ENCODE peak calls at places on chromosomes 11 and 22, in eight cellular contexts. F, W, H, J, L, M, N and V are unnamed samples.

GRCh38 chr11:17460406-17460805 is 16.2 kb downstream of the ABCC8 start:
- DNase-seq in F (no peak), W (no peak), H (no peak), J (no peak), L (no peak), M (no peak), N (no peak), V (no peak)

GRCh38 chr22:42565956-42566355 is 12.2 kb downstream of the SERHL2 start:
- DNase-seq in F (no peak), W (no peak), H (no peak), J (no peak), L (no peak), M (no peak), N (no peak), V (no peak)

GRCh38 chr11:126842038-126842437 is 158.5 kb downstream of the KIRREL3 start:
- DNase-seq in F (no peak), W (no peak), H (no peak), J (no peak), L (no peak), M (no peak), N (no peak), V (no peak)

GRCh38 chr11:106594751-106595351 is 423.4 kb downstream of the GUCY1A2 start:
- DNase-seq in F (no peak), W (no peak), H (no peak), J (peak), L (no peak), M (no peak), N (no peak), V (peak)

GRCh38 chr22:46079861-46080821 is 70.2 kb upstream of the PPARA start:
- DNase-seq in F (no peak), W (no peak), H (peak), J (peak), L (peak), M (no peak), N (peak), V (peak)

GRCh38 chr11:114111369-114112042 is 52.0 kb downstream of the ZBTB16 start:
- DNase-seq in F (no peak), W (no peak), H (no peak), J (no peak), L (peak), M (no peak), N (no peak), V (no peak)

GRCh38 chr11:122698390-122698789 is 42.9 kb downstream of the UBASH3B start:
- DNase-seq in F (no peak), W (no peak), H (no peak), J (no peak), L (no peak), M (no peak), N (no peak), V (no peak)

GRCh38 chr22:40247976-40248375 is 70.3 kb downstream of the TNRC6B start:
- DNase-seq in F (no peak), W (no peak), H (no peak), J (no peak), L (no peak), M (no peak), N (no peak), V (no peak)

GRCh38 chr22:23385301-23386244 is 194.5 kb downstream of the IGLL1 start:
- DNase-seq in F (peak), W (peak), H (peak), J (peak), L (peak), M (peak), N (peak), V (peak)

GRCh38 chr22:29167032-29167911 is 38.4 kb upstream of the EMID1 start:
- DNase-seq in F (no peak), W (peak), H (no peak), J (no peak), L (no peak), M (no peak), N (no peak), V (no peak)

GRCh38 chr22:21736948-21737347 is 1.4 kb upstream of the YPEL1 start:
- DNase-seq in F (no peak), W (no peak), H (no peak), J (no peak), L (no peak), M (no peak), N (no peak), V (no peak)

GRCh38 chr11:23540101-23540561 is 679.9 kb upstream of the CCDC179 start:
- DNase-seq in F (peak), W (peak), H (no peak), J (peak), L (peak), M (peak), N (no peak), V (peak)

GRCh38 chr11:84790849-84791427 is 836.2 kb downstream of the DLG2 start:
- DNase-seq in F (no peak), W (no peak), H (no peak), J (no peak), L (no peak), M (no peak), N (no peak), V (no peak)

DNA sequence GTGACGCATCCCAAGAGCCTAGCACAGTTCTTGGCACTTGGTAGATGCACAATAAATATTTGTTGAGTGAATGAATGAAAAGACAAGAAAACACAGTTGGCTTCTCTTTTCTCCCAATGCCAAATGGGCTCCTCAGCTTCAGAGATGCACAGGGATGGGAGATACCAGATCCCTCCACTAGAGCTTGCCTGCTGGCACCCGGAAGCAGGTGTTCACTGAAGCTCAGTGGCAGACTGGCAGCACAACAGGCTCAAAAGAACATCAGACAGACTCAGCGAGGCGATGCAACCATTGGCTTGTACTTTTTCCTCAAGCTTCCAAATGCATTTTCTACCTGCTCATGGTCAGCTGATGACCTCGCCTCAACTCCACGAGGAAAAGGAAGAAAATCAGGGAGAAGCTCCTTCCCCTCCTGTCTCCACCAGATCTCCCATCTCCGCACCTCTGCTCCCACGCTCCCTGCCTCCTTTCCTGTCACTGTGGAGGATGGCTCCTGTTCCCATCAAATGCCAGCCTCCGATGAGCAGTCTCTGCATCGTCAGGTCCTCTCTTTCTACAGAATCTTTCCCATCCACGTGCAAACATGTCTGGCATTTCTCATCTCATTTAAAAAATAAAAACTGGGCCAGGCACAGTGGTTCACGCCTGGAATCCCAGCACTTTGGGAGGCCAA is 5.8 kb downstream of the RAPSN start:
- DNase-seq in F (no peak), W (no peak), H (no peak), J (no peak), L (no peak), M (no peak), N (no peak), V (no peak)
- TF ChIP-seq CTCF in F (no peak), W (no peak), H (no peak), J (no peak), L (no peak), M (no peak), N (no peak), V (peak)

GRCh38 chr22:30602049-30602448 is 4.9 kb upstream of the TCN2 start:
- DNase-seq in F (peak), W (peak), H (no peak), J (peak), L (peak), M (no peak), N (no peak), V (peak)
- TF ChIP-seq CTCF in F (peak), W (peak), H (peak), J (peak), L (peak), M (peak), N (no peak), V (peak)

DNA sequence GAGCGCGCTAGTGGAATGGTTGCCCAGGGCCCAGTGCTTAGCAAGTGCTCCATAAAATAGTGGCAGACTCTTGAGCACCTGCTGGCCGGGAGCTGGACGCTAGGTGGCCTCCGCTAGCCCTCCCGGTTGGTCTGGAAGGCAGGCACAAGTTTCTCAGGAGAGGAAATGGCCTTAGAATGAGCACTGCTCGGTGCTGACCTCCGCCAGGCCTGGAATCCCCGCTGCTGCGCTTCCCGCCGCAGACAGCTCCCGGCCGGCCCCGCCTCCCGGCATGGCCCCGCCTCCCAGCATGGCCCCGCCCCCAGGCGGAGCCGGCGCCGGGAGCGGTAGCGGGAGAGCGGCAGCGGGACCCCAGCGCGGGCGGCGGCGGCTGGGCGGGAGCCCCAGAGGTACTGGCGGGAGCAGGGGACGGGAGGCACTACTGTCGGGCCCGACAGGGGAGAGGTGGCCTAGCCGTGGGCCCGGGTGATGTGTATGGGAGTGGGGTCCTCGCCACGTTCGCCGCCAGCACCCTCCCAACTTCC is at the start of gene SIPA1:
- DNase-seq in F (peak), W (peak), H (peak), J (peak), L (peak), M (peak), N (peak), V (peak)
- TF ChIP-seq CTCF in F (peak), W (peak), H (peak), J (peak), L (peak), M (no peak), N (peak), V (peak)

DNA sequence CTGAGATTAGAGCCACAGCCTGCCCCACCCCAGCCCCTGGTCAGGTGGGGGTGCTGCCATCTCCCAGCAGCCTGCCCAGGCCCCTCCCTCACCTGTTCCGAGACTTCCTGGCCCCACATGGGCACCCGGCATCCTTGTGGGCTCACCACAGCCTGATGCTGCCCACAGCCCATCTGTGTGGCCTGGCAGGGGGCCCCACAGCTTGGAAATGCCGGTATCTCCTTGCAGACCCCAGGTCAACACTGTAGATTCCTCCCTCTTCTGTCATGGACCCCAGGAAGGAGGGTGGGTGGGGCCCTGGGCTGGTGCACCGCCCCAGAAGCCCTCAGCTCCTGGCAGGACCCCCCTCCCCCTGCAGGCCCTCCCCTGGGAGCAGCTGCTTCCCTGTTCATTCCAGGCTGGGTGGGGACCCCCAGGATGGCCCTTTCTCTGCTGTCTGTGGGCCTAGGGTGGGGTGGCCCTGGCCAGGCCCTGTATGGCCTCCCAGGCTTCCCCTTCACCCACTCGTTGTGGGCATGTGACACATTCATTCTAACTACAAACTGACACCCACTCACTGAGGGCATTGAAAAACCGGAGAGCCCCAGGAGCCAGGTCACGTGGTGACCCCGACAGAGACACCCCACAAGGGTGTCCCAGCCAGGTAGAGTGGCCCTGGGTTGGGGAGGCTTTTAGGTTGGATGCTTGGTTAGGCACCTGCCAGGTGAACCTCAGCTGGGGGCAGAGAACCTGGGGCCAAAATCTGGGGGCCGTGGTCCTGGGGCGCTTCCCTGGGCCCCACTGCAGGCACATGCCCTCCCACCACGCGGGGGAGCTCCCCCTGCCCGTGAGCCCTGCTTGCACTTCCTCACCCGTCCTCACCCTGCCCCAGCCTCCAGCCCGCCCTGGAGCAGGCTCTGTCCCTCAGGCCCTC is 44.1 kb upstream of the CCDC188 start:
- DNase-seq in F (no peak), W (no peak), H (no peak), J (no peak), L (no peak), M (no peak), N (no peak), V (no peak)
- TF ChIP-seq CTCF in F (no peak), W (no peak), H (no peak), J (no peak), L (no peak), M (no peak), N (no peak), V (no peak)

GRCh38 chr11:82494988-82495432 is 238.7 kb downstream of the FAM181B start:
- DNase-seq in F (peak), W (peak), H (no peak), J (peak), L (no peak), M (no peak), N (no peak), V (no peak)
- TF ChIP-seq CTCF in F (peak), W (peak), H (no peak), J (peak), L (no peak), M (no peak), N (peak), V (no peak)

GRCh38 chr11:67252831-67253239 is 13.4 kb upstream of the GRK2 start:
- DNase-seq in F (no peak), W (peak), H (no peak), J (peak), L (peak), M (no peak), N (peak), V (peak)
- TF ChIP-seq CTCF in F (no peak), W (peak), H (no peak), J (peak), L (peak), M (peak), N (peak), V (peak)

GRCh38 chr11:612201-612960 is 3.4 kb downstream of the IRF7 start:
- DNase-seq in F (peak), W (peak), H (peak), J (peak), L (peak), M (no peak), N (no peak), V (no peak)
- TF ChIP-seq CTCF in F (peak), W (peak), H (peak), J (peak), L (peak), M (no peak), N (no peak), V (peak)

DNA sequence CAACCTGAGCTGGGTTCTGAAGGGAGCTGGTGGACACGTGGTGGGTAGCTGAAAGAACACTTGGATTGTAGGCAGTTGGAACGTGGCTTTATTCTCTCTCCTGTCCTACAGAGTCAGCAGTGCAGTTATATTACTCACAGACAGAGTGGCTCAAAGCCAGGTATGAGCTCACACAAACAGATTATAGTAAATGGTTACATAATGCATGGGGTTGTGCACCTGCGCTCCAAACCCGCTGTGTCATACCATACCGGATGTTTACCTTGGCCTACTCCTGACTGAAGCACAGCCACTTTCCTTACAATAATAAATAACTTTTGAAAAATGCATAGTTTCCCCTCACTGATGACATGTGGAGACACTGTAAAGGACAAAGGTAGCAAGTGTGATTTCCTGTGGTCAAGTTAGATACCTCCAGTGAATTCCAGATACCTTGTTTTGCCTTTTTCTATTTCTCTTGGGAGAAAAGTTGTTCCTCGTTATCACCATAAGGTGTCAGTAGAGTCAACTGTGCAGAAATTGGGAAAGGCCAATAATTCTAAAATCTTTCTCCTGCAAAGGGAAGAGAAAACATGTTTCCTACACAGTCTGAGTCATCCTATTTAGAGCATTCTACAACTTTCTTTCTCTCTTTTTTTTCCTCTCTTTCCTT is 13.5 kb downstream of the MS4A6A start:
- DNase-seq in F (no peak), W (peak), H (peak), J (peak), L (no peak), M (peak), N (no peak), V (no peak)
- TF ChIP-seq CTCF in F (peak), W (peak), H (no peak), J (peak), L (no peak), M (peak), N (peak), V (no peak)

DNA sequence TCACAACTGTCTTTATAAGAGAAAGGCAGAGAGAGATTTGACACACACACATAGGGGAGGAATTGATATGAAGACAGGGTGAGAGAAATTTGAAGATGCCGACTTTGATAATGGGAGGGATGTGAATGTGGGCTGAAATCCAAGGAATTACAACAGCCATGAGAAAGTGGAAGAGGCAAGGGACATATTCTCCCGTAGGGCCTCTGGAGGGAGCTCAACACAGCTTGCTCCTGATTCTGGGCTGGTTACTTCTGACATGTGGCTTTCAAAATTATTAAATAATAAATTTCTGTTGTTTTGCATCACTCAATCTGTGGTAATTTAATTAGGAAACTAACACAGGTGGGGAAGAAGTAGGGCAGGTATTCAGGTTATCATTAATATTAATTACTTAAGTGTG is 282.9 kb downstream of the LUZP2 start:
- DNase-seq in F (no peak), W (no peak), H (no peak), J (peak), L (peak), M (no peak), N (no peak), V (no peak)
- TF ChIP-seq CTCF in F (peak), W (no peak), H (no peak), J (peak), L (peak), M (peak), N (no peak), V (no peak)

DNA sequence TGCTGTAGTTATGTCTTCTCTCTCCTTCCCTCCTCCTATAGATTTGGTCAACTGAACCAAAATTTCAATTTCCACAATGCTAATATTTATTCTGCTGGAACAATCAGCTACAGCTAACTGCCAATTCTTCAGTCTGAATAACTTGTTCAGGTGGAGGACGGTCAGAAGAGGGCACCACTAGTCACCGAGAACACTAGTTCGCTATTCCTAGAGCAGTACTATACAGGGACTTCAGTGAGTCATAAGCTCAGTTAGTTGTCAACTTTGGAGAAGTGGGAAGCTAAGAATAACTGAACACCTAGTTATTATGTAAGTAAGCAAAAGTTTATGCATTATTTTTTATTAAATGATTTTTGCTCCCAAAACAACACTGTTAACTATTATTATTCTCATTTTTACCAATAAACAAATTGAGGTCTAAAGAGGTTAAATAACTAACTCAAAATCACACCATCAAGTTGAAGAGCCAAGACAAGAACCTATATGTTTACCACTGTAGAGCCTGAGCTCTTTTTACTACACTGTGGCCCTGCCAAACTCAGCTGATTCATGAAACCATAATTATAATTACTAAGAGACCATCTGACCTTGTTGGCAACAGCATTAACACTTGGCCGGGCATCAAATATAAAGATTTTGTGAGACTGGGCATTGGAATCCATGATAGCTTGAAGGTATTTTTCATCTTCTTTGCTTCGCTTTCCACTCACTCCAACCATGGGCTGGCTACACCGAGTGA is 59.0 kb downstream of the CEP57 start:
- DNase-seq in F (peak), W (peak), H (peak), J (peak), L (peak), M (peak), N (peak), V (peak)
- TF ChIP-seq CTCF in F (peak), W (peak), H (no peak), J (peak), L (peak), M (peak), N (peak), V (peak)